ENCODE peak calls at places on chromosomes 11 and 22, in five cellular contexts. One of them, this sample, is unnamed.

GRCh38 chr11:38307455-38307854 is 1709.4 kb upstream of the RAG2 start:
- DNase-seq in testis: no peak
- DNase-seq in ovary: no peak
- DNase-seq in heart left ventricle: no peak
- DNase-seq in transverse colon: no peak
- DNase-seq in this sample: no peak

GRCh38 chr22:47090591-47091240 is 328.3 kb downstream of the TBC1D22A start:
- DNase-seq in testis: peak; percentile 47
- DNase-seq in ovary: no peak
- DNase-seq in heart left ventricle: no peak
- DNase-seq in transverse colon: no peak
- DNase-seq in this sample: peak; percentile 25

GRCh38 chr11:72840780-72841179 is 26.6 kb downstream of the ATG16L2 start:
- DNase-seq in testis: no peak
- DNase-seq in ovary: no peak
- DNase-seq in heart left ventricle: no peak
- DNase-seq in transverse colon: no peak
- DNase-seq in this sample: peak; percentile 4

GRCh38 chr11:27234043-27234668 is 128.9 kb downstream of the CCDC34 start:
- DNase-seq in testis: no peak
- DNase-seq in ovary: no peak
- DNase-seq in heart left ventricle: peak; percentile 54
- DNase-seq in transverse colon: peak; percentile 56
- DNase-seq in this sample: peak; percentile 83

GRCh38 chr11:107591446-107592236 is 694 bp downstream of the ELMOD1 start:
- DNase-seq in testis: peak; percentile 27
- DNase-seq in ovary: no peak
- DNase-seq in heart left ventricle: peak; percentile 54
- DNase-seq in transverse colon: no peak
- DNase-seq in this sample: no peak

GRCh38 chr11:118846181-118846946 is 37.3 kb upstream of the CXCR5 start:
- DNase-seq in testis: no peak
- DNase-seq in ovary: no peak
- DNase-seq in heart left ventricle: no peak
- DNase-seq in transverse colon: no peak
- DNase-seq in this sample: no peak

GRCh38 chr22:41619979-41620645 is 731 bp downstream of the DESI1 start:
- DNase-seq in testis: peak; percentile 48
- DNase-seq in ovary: peak; percentile 63
- DNase-seq in heart left ventricle: peak; percentile 66
- DNase-seq in transverse colon: peak; percentile 64
- DNase-seq in this sample: peak; percentile 67

GRCh38 chr11:79439430-79439892 is 1.4 kb downstream of the TENM4 start:
- DNase-seq in testis: peak; percentile 21
- DNase-seq in ovary: peak; percentile 63
- DNase-seq in heart left ventricle: no peak
- DNase-seq in transverse colon: no peak
- DNase-seq in this sample: peak; percentile 30

GRCh38 chr11:64841592-64842365 is 2.7 kb downstream of the CDC42BPG start:
- DNase-seq in testis: no peak
- DNase-seq in ovary: no peak
- DNase-seq in heart left ventricle: no peak
- DNase-seq in transverse colon: no peak
- DNase-seq in this sample: no peak

GRCh38 chr22:32281092-32281491 is 25.9 kb upstream of the SLC5A4 start:
- DNase-seq in testis: no peak
- DNase-seq in ovary: no peak
- DNase-seq in heart left ventricle: no peak
- DNase-seq in transverse colon: no peak
- DNase-seq in this sample: no peak

GRCh38 chr11:34492806-34493414 is 20.7 kb downstream of the ELF5 start:
- DNase-seq in testis: peak; percentile 87
- DNase-seq in ovary: peak; percentile 46
- DNase-seq in heart left ventricle: no peak
- DNase-seq in transverse colon: peak; percentile 53
- DNase-seq in this sample: peak; percentile 53

GRCh38 chr22:22721681-22722309 is 77.4 kb downstream of the GGTLC2 start:
- DNase-seq in testis: no peak
- DNase-seq in ovary: peak; percentile 43
- DNase-seq in heart left ventricle: no peak
- DNase-seq in transverse colon: no peak
- DNase-seq in this sample: no peak

GRCh38 chr11:125128450-125128849 is 17.0 kb upstream of the TMEM218 start:
- DNase-seq in testis: no peak
- DNase-seq in ovary: no peak
- DNase-seq in heart left ventricle: no peak
- DNase-seq in transverse colon: no peak
- DNase-seq in this sample: no peak

GRCh38 chr11:86116386-86116726 is 47.5 kb upstream of the PICALM start:
- DNase-seq in testis: no peak
- DNase-seq in ovary: no peak
- DNase-seq in heart left ventricle: no peak
- DNase-seq in transverse colon: no peak
- DNase-seq in this sample: no peak

GRCh38 chr11:85685820-85686459 is at the start of gene CCDC89:
- DNase-seq in testis: peak; percentile 89
- DNase-seq in ovary: peak; percentile 85
- DNase-seq in heart left ventricle: peak; percentile 85
- DNase-seq in transverse colon: peak; percentile 48
- DNase-seq in this sample: peak; percentile 68

GRCh38 chr11:84780689-84781293 is 846.4 kb downstream of the DLG2 start:
- DNase-seq in testis: no peak
- DNase-seq in ovary: no peak
- DNase-seq in heart left ventricle: no peak
- DNase-seq in transverse colon: no peak
- DNase-seq in this sample: no peak

GRCh38 chr11:123145661-123146060 is 49.4 kb downstream of the CLMP start:
- DNase-seq in testis: no peak
- DNase-seq in ovary: no peak
- DNase-seq in heart left ventricle: no peak
- DNase-seq in transverse colon: no peak
- DNase-seq in this sample: no peak

GRCh38 chr11:131300304-131300703 is 70.1 kb upstream of the NTM start:
- DNase-seq in testis: no peak
- DNase-seq in ovary: no peak
- DNase-seq in heart left ventricle: no peak
- DNase-seq in transverse colon: no peak
- DNase-seq in this sample: no peak

GRCh38 chr11:86218125-86219081 is 26.1 kb upstream of the EED start:
- DNase-seq in testis: peak; percentile 75
- DNase-seq in ovary: peak; percentile 78
- DNase-seq in heart left ventricle: peak; percentile 68
- DNase-seq in transverse colon: peak; percentile 75
- DNase-seq in this sample: peak; percentile 72

GRCh38 chr22:26977741-26978140 is 320.4 kb downstream of the MIAT start:
- DNase-seq in testis: no peak
- DNase-seq in ovary: no peak
- DNase-seq in heart left ventricle: no peak
- DNase-seq in transverse colon: no peak
- DNase-seq in this sample: no peak

GRCh38 chr11:86790867-86791849 is 9.2 kb upstream of the PRSS23 start:
- DNase-seq in testis: no peak
- DNase-seq in ovary: no peak
- DNase-seq in heart left ventricle: no peak
- DNase-seq in transverse colon: no peak
- DNase-seq in this sample: no peak

GRCh38 chr11:76152086-76152658 is 54.1 kb downstream of the WNT11 start:
- DNase-seq in testis: peak; percentile 93
- DNase-seq in ovary: peak; percentile 89
- DNase-seq in heart left ventricle: peak; percentile 95
- DNase-seq in transverse colon: peak; percentile 89
- DNase-seq in this sample: peak; percentile 92
- H3K4me3 ChIP-seq in testis: peak overlapping the region; percentile 40
- H3K4me3 ChIP-seq in ovary: peak overlapping the region; percentile 43
- H3K4me3 ChIP-seq in heart left ventricle: peak overlapping the region; percentile 45
- H3K4me3 ChIP-seq in transverse colon: peak overlapping the region; percentile 36
- H3K4me3 ChIP-seq in this sample: no peak overlapping the region

GRCh38 chr11:120576606-120577005 is 65.1 kb downstream of the GRIK4 start:
- DNase-seq in testis: no peak
- DNase-seq in ovary: no peak
- DNase-seq in heart left ventricle: no peak
- DNase-seq in transverse colon: no peak
- DNase-seq in this sample: no peak

GRCh38 chr11:120571476-120571875 is 59.9 kb downstream of the GRIK4 start:
- DNase-seq in testis: no peak
- DNase-seq in ovary: no peak
- DNase-seq in heart left ventricle: no peak
- DNase-seq in transverse colon: no peak
- DNase-seq in this sample: no peak

GRCh38 chr11:120575461-120575860 is 63.9 kb downstream of the GRIK4 start:
- DNase-seq in testis: no peak
- DNase-seq in ovary: no peak
- DNase-seq in heart left ventricle: no peak
- DNase-seq in transverse colon: no peak
- DNase-seq in this sample: no peak

GRCh38 chr11:120574881-120575280 is 63.3 kb downstream of the GRIK4 start:
- DNase-seq in testis: no peak
- DNase-seq in ovary: no peak
- DNase-seq in heart left ventricle: no peak
- DNase-seq in transverse colon: no peak
- DNase-seq in this sample: no peak

GRCh38 chr11:120573756-120574354 is 62.3 kb downstream of the GRIK4 start:
- DNase-seq in testis: no peak
- DNase-seq in ovary: no peak
- DNase-seq in heart left ventricle: no peak
- DNase-seq in transverse colon: no peak
- DNase-seq in this sample: no peak
- TF ChIP-seq POLR2A in testis: no peak
- TF ChIP-seq POLR2A in ovary: no peak
- TF ChIP-seq POLR2A in heart left ventricle: no peak
- TF ChIP-seq POLR2A in transverse colon: no peak
- TF ChIP-seq POLR2A in this sample: no peak

GRCh38 chr11:117766576-117766975 is 30.4 kb downstream of the DSCAML1 start:
- DNase-seq in testis: no peak
- DNase-seq in ovary: no peak
- DNase-seq in heart left ventricle: no peak
- DNase-seq in transverse colon: no peak
- DNase-seq in this sample: no peak

GRCh38 chr11:117769530-117769929 is 27.5 kb downstream of the DSCAML1 start:
- DNase-seq in testis: no peak
- DNase-seq in ovary: no peak
- DNase-seq in heart left ventricle: no peak
- DNase-seq in transverse colon: no peak
- DNase-seq in this sample: no peak

GRCh38 chr11:117767071-117767470 is 29.9 kb downstream of the DSCAML1 start:
- DNase-seq in testis: no peak
- DNase-seq in ovary: no peak
- DNase-seq in heart left ventricle: no peak
- DNase-seq in transverse colon: no peak
- DNase-seq in this sample: no peak

GRCh38 chr11:117771197-117771596 is 25.8 kb downstream of the DSCAML1 start:
- DNase-seq in testis: no peak
- DNase-seq in ovary: no peak
- DNase-seq in heart left ventricle: no peak
- DNase-seq in transverse colon: no peak
- DNase-seq in this sample: no peak

DNA sequence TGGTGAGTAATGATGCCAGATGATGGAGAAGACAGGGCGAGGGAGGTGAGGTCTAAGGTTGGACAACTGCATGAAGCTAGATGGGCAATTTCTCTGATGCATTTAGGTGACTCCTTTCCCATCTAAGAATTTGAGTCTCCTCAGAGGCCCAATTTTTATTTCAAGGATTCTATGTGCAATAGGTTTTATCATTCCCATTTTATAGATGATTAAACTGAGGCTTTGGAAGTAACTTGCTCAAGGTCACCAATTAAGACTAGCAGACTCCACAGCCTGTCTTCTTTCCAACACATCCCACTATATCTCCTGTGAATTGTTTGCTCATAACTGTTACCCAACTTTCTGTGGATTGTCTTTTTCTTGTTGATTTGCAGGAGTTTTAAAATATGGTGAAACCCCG is 28.5 kb downstream of the DSCAML1 start:
- DNase-seq in testis: no peak
- DNase-seq in ovary: no peak
- DNase-seq in heart left ventricle: no peak
- DNase-seq in transverse colon: no peak
- DNase-seq in this sample: no peak
- H3K36me3 ChIP-seq in testis: no peaks in the 10 kb centered on the region
- H3K36me3 ChIP-seq in ovary: no peaks in the 10 kb centered on the region
- H3K36me3 ChIP-seq in heart left ventricle: peaks cover 3% of the 10 kb centered on the region
- H3K36me3 ChIP-seq in transverse colon: no peaks in the 10 kb centered on the region
- H3K36me3 ChIP-seq in this sample: no peaks in the 10 kb centered on the region

GRCh38 chr22:30266445-30267381 is at the start of gene OSM:
- DNase-seq in testis: peak; percentile 49
- DNase-seq in ovary: no peak
- DNase-seq in heart left ventricle: peak; percentile 89
- DNase-seq in transverse colon: peak; percentile 74
- DNase-seq in this sample: peak; percentile 62
- H3K4me3 ChIP-seq in testis: no peak within 1 kb of the TSS
- H3K4me3 ChIP-seq in ovary: no peak within 1 kb of the TSS
- H3K4me3 ChIP-seq in heart left ventricle: peak within 1 kb of the TSS; percentile 15
- H3K4me3 ChIP-seq in transverse colon: peak within 1 kb of the TSS; percentile 38
- H3K4me3 ChIP-seq in this sample: peak within 1 kb of the TSS; percentile 33